ENCODE peak calls at places on chromosomes 11 and 22, in eight cellular contexts. A, Z, J, N, O, S, V and F are unnamed samples.

GRCh38 chr11:107583629-107584195 is 7.2 kb upstream of the ELMOD1 start:
- DNase-seq in V (peak; percentile 48), N (no peak), A (no peak), Z (no peak), S (peak; percentile 78), O (no peak), J (no peak), F (no peak)

GRCh38 chr11:68263444-68264035 is 8.2 kb downstream of the C11orf24 start:
- DNase-seq in Z (no peak), A (no peak), O (no peak), N (no peak), S (no peak), V (no peak), J (no peak), F (peak; percentile 34)

GRCh38 chr11:3224730-3225098 is 6.1 kb upstream of the MRGPRG start:
- DNase-seq in A (no peak), J (no peak), N (no peak), Z (no peak), S (no peak), O (no peak), V (no peak), F (no peak)

GRCh38 chr22:23520875-23521441 is 59.1 kb downstream of the IGLL1 start:
- DNase-seq in V (peak; percentile 14), J (peak; percentile 51), Z (no peak), S (no peak), O (no peak), A (no peak), N (no peak), F (no peak)

GRCh38 chr22:34414467-34415440 is 494.5 kb upstream of the LARGE1 start:
- DNase-seq in Z (peak; percentile 43), O (peak; percentile 20), J (peak; percentile 77), A (peak; percentile 31), S (peak; percentile 61), N (no peak), V (peak; percentile 25), F (no peak)

GRCh38 chr11:70491696-70492472 is 93.6 kb downstream of the CTTN start:
- DNase-seq in N (no peak), S (no peak), O (no peak), A (no peak), Z (no peak), J (no peak), V (no peak), F (no peak)

GRCh38 chr11:60944504-60945294 is 7.3 kb downstream of the SLC15A3 start:
- DNase-seq in J (no peak), N (no peak), Z (no peak), O (no peak), V (no peak), A (no peak), S (no peak), F (no peak)

GRCh38 chr11:121757480-121758125 is 304.8 kb upstream of the SORL1-AS1 start:
- DNase-seq in S (peak; percentile 60), N (no peak), V (no peak), A (no peak), J (no peak), O (no peak), Z (no peak), F (no peak)

GRCh38 chr22:25334091-25334490 is 114.7 kb downstream of the CRYBB2 start:
- DNase-seq in V (peak; percentile 39), N (no peak), J (peak; percentile 94), O (no peak), Z (peak; percentile 64), A (no peak), S (peak; percentile 13), F (no peak)

GRCh38 chr11:103344886-103345285 is 235.7 kb downstream of the DYNC2H1 start:
- DNase-seq in J (no peak), Z (no peak), O (no peak), V (no peak), A (no peak), S (no peak), N (no peak), F (no peak)

GRCh38 chr11:124759268-124760204 is 2.6 kb downstream of the ESAM start:
- DNase-seq in S (no peak), J (peak; percentile 72), V (no peak), A (no peak), Z (no peak), O (no peak), N (no peak), F (no peak)

GRCh38 chr11:118146554-118146953 is 6.1 kb downstream of the SCN4B start:
- DNase-seq in A (no peak), V (no peak), S (no peak), O (no peak), J (no peak), N (no peak), Z (no peak), F (no peak)
- H3K4me3 ChIP-seq in A (no peak overlapping the region), V (no peak overlapping the region), S (no peak overlapping the region), O (no peak overlapping the region), J (peak overlapping the region; percentile 70), N (no peak overlapping the region), Z (no peak overlapping the region), F (no peak overlapping the region)

GRCh38 chr11:101323997-101324396 is 194.4 kb upstream of the PGR start:
- DNase-seq in Z (no peak), A (no peak), O (no peak), N (no peak), V (no peak), J (no peak), S (peak; percentile 9), F (no peak)

GRCh38 chr11:101326141-101326540 is 196.5 kb upstream of the PGR start:
- DNase-seq in J (no peak), S (no peak), N (no peak), Z (no peak), A (no peak), O (no peak), V (no peak), F (no peak)

GRCh38 chr11:101321222-101321621 is 191.6 kb upstream of the PGR start:
- DNase-seq in V (no peak), S (peak; percentile 55), A (no peak), N (no peak), O (no peak), Z (no peak), J (no peak), F (no peak)
- TF ChIP-seq CTCF in V (no peak), S (no peak), A (no peak), N (peak; percentile 5), O (peak; percentile 6), Z (no peak), J (peak; percentile 62), F (no peak)

GRCh38 chr22:49334589-49334873 is 493.1 kb downstream of the BRD1 start:
- DNase-seq in O (no peak), J (peak; percentile 45), Z (no peak), S (no peak), V (no peak), A (no peak), N (no peak), F (no peak)
- H3K4me3 ChIP-seq in O (no peak overlapping the region), J (no peak overlapping the region), Z (no peak overlapping the region), S (no peak overlapping the region), V (no peak overlapping the region), A (no peak overlapping the region), N (no peak overlapping the region), F (no peak overlapping the region)

DNA sequence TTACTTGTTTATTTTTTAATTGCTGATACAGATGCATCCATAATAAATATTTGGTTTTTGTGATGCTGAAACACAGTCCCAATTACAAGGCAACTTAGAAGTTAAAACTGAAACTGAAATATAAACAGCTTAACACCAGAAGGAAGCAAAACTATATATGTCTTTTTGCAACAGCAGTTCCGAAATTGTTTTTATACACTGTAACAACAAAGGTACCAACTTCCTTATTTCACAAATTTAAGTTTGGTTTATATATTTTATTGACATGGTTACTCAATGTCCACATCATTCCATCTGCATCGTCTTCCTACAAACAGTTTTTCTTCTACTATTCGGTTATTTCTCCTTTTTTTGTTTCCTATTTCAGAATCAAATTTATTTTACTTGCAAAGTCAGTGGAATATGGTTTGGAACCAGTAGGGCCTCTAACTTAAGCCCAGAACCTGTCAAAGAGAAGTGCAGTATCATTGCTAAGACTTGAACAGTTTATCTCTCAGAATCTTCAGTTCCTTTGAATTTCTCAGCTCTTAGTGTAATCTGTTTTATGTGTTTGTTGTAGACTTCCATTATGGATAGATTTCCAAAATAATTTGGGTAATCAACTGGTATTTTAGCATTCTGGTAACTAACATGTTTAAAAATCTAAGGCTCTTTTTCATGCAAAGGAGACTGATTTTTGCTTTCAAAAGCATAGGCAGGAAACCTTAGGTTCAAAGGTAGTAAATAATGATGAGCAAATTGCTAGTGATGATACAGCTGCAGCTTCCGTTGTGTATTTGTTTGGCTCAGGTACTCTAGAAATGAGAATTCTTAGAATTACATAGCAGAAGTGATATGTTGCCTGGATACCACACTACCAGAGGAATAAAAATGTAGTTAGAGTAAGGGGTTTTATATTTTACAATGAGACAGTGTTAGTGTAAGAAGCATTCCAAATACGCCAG is 8.2 kb upstream of the HSPA8 start:
- DNase-seq in A (no peak), V (no peak), J (no peak), N (no peak), O (no peak), S (no peak), Z (no peak), F (no peak)
- TF ChIP-seq CTCF in A (no peak), V (no peak), J (no peak), N (no peak), O (no peak), S (no peak), Z (no peak), F (no peak)

GRCh38 chr11:28798286-28798685 is 690.1 kb downstream of the METTL15 start:
- DNase-seq in S (no peak), N (no peak), J (no peak), A (no peak), V (no peak), Z (no peak), O (no peak), F (no peak)
- H3K4me3 ChIP-seq in S (no peak overlapping the region), N (no peak overlapping the region), J (no peak overlapping the region), A (no peak overlapping the region), V (no peak overlapping the region), Z (no peak overlapping the region), O (no peak overlapping the region), F (no peak overlapping the region)

GRCh38 chr11:17852246-17852645 is 117.7 kb downstream of the KCNC1 start:
- DNase-seq in V (no peak), A (no peak), S (peak; percentile 31), J (no peak), Z (no peak), O (no peak), N (no peak), F (no peak)
- TF ChIP-seq CTCF in V (no peak), A (no peak), S (no peak), J (no peak), Z (no peak), O (no peak), N (no peak), F (no peak)

GRCh38 chr11:613369-613968 is 2.3 kb downstream of the IRF7 start:
- DNase-seq in A (no peak), N (no peak), O (peak; percentile 79), V (peak; percentile 34), J (peak; percentile 86), S (peak; percentile 54), Z (peak; percentile 92), F (no peak)
- H3K4me3 ChIP-seq in A (no peak overlapping the region), N (no peak overlapping the region), O (peak overlapping the region; percentile 100), V (no peak overlapping the region), J (peak overlapping the region; percentile 32), S (no peak overlapping the region), Z (no peak overlapping the region), F (no peak overlapping the region)

GRCh38 chr11:14418801-14419417 is 59.9 kb upstream of the RRAS2 start:
- DNase-seq in A (no peak), V (peak; percentile 55), Z (no peak), S (peak; percentile 61), J (no peak), O (no peak), N (no peak), F (no peak)
- TF ChIP-seq CTCF in A (peak; percentile 56), V (peak; percentile 41), Z (peak; percentile 38), S (peak; percentile 61), J (peak; percentile 84), O (peak; percentile 59), N (peak; percentile 40), F (peak; percentile 48)